ENCODE peak calls at places on chromosomes 7 and 10, in four cellular contexts. O is GM13976, P is GM20000, Q is fibroblast of mammary gland. I is an unnamed sample.

GRCh38 chr7:69052447-69052846 is 545.8 kb upstream of the AUTS2 start:
- DNase-seq in O (no peak), P (no peak), Q (no peak), I (no peak)

GRCh38 chr7:54944179-54944578 is 74.6 kb upstream of the EGFR start:
- DNase-seq in Q (no peak), O (no peak), P (no peak), I (no peak)

GRCh38 chr10:16887565-16887964 is 70.3 kb upstream of the RSU1 start:
- DNase-seq in P (no peak), Q (peak; percentile 86), O (no peak), I (no peak)

GRCh38 chr7:1263391-1263951 is 30.8 kb downstream of the UNCX start:
- DNase-seq in O (no peak), Q (no peak), P (no peak), I (no peak)

GRCh38 chr10:33109384-33109783 is 151.4 kb upstream of the ITGB1 start:
- DNase-seq in O (no peak), P (no peak), Q (no peak), I (no peak)

GRCh38 chr10:5812283-5813090 is 747 bp downstream of the GDI2 start:
- DNase-seq in Q (no peak), O (peak; percentile 59), P (no peak), I (no peak)

GRCh38 chr7:118696879-118697278 is 472.4 kb downstream of the ANKRD7 start:
- DNase-seq in P (no peak), O (no peak), Q (no peak), I (no peak)

GRCh38 chr10:123103944-123104343 is 31.8 kb upstream of the HMX3 start:
- DNase-seq in Q (no peak), O (no peak), P (no peak), I (no peak)

GRCh38 chr10:114239994-114240345 is 916 bp downstream of the VWA2 start:
- DNase-seq in O (no peak), Q (no peak), P (no peak), I (no peak)

GRCh38 chr10:130179640-130180039 is 43.4 kb downstream of the GLRX3 start:
- DNase-seq in Q (peak; percentile 79), O (no peak), P (no peak), I (no peak)

GRCh38 chr7:90594791-90595317 is 1.3 kb upstream of the CDK14 start:
- DNase-seq in O (no peak), Q (peak; percentile 97), P (no peak), I (no peak)

GRCh38 chr10:49001402-49001801 is 61.8 kb upstream of the LRRC18 start:
- DNase-seq in O (no peak), P (no peak), Q (no peak), I (no peak)

GRCh38 chr7:124764847-124765400 is 668 bp downstream of the GPR37 start:
- DNase-seq in Q (no peak), P (peak; percentile 66), O (peak; percentile 63), I (peak; percentile 25)

GRCh38 chr7:132652507-132652906 is 76.2 kb upstream of the PLXNA4 start:
- DNase-seq in Q (no peak), P (no peak), O (no peak), I (no peak)

GRCh38 chr7:84251183-84251845 is 56.7 kb upstream of the SEMA3A start:
- DNase-seq in P (no peak), O (no peak), Q (peak; percentile 92), I (no peak)

GRCh38 chr10:72074413-72075183 is 13.8 kb downstream of the SPOCK2 start:
- DNase-seq in P (no peak), Q (no peak), O (no peak), I (no peak)

GRCh38 chr10:72073677-72074412 is 14.5 kb downstream of the SPOCK2 start:
- DNase-seq in P (no peak), O (no peak), Q (no peak), I (no peak)

GRCh38 chr10:72076756-72077155 is 11.6 kb downstream of the SPOCK2 start:
- DNase-seq in O (no peak), Q (no peak), P (no peak), I (no peak)

GRCh38 chr10:72077275-72077990 is 10.9 kb downstream of the SPOCK2 start:
- DNase-seq in O (peak; percentile 22), Q (no peak), P (no peak), I (no peak)

GRCh38 chr10:72075184-72076115 is 12.9 kb downstream of the SPOCK2 start:
- DNase-seq in Q (no peak), O (no peak), P (no peak), I (no peak)
- TF ChIP-seq CTCF in Q (no peak), O (no peak), P (no peak), I (no peak)

GRCh38 chr10:4541292-4541691 is 284.7 kb upstream of the AKR1E2 start:
- DNase-seq in Q (peak; percentile 99), O (no peak), P (no peak), I (no peak)
- TF ChIP-seq CTCF in Q (peak; percentile 60), O (no peak), P (no peak), I (no peak)

GRCh38 chr7:151657173-151657572 is 137.5 kb upstream of the RHEB start:
- DNase-seq in P (no peak), O (no peak), Q (no peak), I (no peak)
- TF ChIP-seq CTCF in P (no peak), O (no peak), Q (no peak), I (no peak)

DNA sequence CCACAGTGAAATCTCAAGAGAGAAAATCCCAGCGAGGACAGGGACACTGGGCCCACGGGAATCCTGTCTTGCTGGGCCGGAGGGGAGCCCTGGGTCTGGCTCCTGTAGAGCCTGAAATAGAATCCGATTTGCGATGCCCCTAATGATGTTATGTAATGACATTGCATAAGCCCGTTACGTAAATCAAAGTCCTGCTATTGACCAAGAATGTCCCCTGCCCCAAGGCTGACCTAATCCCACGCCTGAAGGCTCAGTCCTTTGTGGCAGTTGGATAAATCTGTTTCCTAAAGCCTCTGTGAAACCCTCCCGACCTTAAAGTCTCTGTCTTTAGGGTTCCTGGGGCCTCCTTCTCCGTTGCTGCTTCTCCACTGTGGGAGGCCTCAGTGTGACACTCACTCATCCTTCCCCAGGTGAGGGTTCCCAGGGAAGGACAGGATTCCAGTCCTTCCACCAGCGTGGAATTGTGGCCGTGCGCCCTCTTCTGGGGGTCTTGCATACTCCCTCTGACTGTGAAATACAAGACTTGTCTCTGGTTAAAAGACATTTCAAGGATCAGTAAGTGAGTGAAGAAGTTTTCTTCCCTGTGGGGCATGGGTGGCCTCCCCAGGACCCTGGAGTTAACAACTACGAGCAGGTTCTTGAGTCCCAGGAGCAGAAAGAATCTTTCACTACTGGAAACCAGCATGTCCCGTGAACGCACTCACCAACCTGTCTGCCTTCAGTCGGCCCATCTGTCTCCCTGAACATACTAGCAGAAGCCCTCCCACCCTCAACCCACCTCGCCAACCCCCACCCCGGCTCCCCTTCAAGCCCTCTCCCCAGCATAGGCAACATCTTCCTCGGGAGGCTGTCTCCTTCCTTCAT is 19.8 kb downstream of the ZNF467 start:
- DNase-seq in P (no peak), O (no peak), Q (peak; percentile 36), I (no peak)
- TF ChIP-seq CTCF in P (no peak), O (no peak), Q (peak; percentile 70), I (peak; percentile 82)

DNA sequence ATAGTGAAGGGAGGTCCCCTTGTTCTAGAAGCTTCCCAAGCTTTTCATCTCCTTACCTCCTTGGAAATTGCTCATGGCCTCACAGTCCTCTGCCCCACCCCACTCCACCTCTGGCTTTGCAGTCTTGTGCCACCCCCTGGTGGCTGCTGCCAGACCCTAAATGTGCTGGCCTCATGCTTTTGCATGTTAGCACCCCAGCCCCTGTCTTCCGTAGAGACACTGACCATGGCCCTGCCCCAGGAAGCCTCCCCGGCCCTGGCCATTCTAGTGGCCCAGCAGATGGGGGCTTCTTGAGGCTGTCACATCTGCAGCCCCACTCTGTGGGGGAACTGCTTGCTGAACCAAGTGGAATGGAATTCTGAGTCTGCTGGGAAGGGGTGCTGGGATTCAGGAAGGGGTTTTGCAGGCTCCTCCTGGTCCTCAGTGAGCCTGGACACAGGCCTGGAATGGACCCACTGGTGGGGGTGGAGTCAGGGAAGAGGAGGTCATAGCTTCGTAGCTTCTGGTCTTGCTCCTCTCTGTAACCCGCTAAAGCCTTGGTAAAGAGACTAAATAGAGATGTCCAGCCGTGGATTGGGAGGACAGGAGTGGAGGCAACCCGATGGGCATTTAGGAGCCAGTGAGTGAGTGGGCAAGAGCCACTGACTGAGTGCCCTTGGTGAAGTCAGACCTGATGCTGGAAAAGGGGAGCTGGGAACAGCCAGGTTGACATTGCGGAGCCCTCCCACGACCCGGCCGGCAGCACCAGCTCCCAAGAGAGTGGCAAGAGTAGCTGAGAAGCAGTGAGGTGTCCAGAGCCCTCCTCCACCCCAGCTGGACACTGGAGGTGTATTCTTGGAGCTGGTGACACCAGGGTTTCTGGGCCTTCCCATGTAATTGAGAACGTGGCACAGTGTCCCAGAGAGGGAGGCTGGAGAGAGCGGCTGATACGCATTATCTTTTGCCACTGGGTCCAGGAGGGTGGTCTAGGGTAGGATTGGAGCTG is 20.9 kb downstream of the RAMP3 start:
- DNase-seq in P (no peak), Q (no peak), O (no peak), I (no peak)
- TF ChIP-seq CTCF in P (no peak), Q (no peak), O (no peak), I (peak; percentile 14)

DNA sequence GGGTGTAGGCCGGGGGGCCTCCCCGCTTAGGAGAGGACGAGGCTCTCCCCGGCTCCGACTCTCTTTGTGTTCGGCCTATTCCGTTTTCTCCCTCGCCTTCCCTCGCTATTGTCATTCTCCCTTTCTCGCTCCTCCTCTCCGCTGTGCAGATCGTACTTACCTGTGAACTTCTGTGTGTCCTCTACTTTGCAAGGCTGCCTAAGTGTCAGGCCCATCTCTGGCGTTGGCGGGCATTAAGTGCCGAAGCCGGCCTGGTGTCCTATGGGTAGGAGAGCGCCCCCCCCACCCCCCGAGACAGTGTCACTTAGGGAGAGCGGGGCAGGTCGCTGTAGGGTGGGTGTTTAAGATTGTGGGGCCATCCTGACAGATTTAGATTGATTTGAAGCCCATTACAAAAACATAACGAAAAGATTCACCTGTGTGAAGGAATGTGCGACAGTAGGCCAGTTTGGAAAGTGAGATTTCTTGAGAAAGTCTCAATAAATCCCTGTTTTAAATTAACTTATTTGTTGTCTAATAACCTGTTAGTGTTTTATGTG is 579 bp downstream of the RBM33 start:
- DNase-seq in Q (peak; percentile 32), O (peak; percentile 53), P (peak; percentile 69), I (no peak)
- TF ChIP-seq CTCF in Q (no peak), O (peak; percentile 11), P (peak; percentile 4), I (no peak)